ENCODE peak calls at places on chromosomes 13 and 19, in ten cellular contexts. B is OCI-LY7; N is ELF-1; S is HT1080; H is stimulated activated CD4-positive, alpha-beta T cell treated with anti-CD3 and anti-CD28 coated beads, Interleukin-12 subunit alpha, Interleukin-12 subunit beta, amount 100 ng/mL, for 24 hours; L is cardiac muscle cell; P is stimulated activated CD8-positive, alpha-beta memory T cell treated with anti-CD3 and anti-CD28 coated beads, Interleukin-2, amount 100 ng/mL, for 1 hour; T is NCI-H1694; V is AG08396; Z is GM12865. Y is an unnamed sample.

GRCh38 chr13:113637262-113638160 is 20.5 kb downstream of the ATP4B start:
- DNase-seq in Z (no peak), T (no peak), N (no peak), B (no peak), P (no peak), L (no peak), S (no peak), V (no peak), H (no peak), Y (no peak)

GRCh38 chr13:24251525-24251924 is 57.9 kb upstream of the C1QTNF9 start:
- DNase-seq in V (no peak), Z (peak), N (no peak), B (no peak), H (peak), S (no peak), P (peak), L (no peak), T (no peak), Y (no peak)

GRCh38 chr13:24842533-24843278 is 78.7 kb downstream of the RNF17 start:
- DNase-seq in B (no peak), H (no peak), Z (no peak), P (no peak), N (no peak), T (no peak), V (peak), L (no peak), S (peak), Y (no peak)

GRCh38 chr19:17125728-17126677 is 50.4 kb downstream of the MYO9B start:
- DNase-seq in N (no peak), S (no peak), L (no peak), V (peak), Z (peak), H (peak), B (peak), P (peak), T (peak), Y (no peak)

GRCh38 chr19:45637890-45638667 is 1.1 kb downstream of the EML2 start:
- DNase-seq in V (peak), T (no peak), N (peak), B (no peak), L (no peak), P (no peak), S (peak), Z (no peak), H (no peak), Y (no peak)

GRCh38 chr13:33751151-33751550 is 66.8 kb upstream of the RFC3 start:
- DNase-seq in P (no peak), H (no peak), S (no peak), T (no peak), L (no peak), Z (no peak), B (no peak), N (no peak), V (peak), Y (no peak)

GRCh38 chr13:26971990-26972888 is 199.4 kb downstream of the USP12 start:
- DNase-seq in B (peak), V (no peak), Z (peak), H (peak), N (peak), S (peak), T (peak), L (peak), P (no peak), Y (peak)

GRCh38 chr13:32267836-32268439 is 47.2 kb downstream of the ZAR1L start:
- DNase-seq in H (peak), L (no peak), S (no peak), V (no peak), P (peak), Z (peak), N (peak), T (no peak), B (peak), Y (peak)

GRCh38 chr19:33420821-33421220 is 47.3 kb downstream of the CEBPG start:
- DNase-seq in H (no peak), L (no peak), V (no peak), T (no peak), Z (no peak), P (no peak), B (no peak), S (no peak), N (no peak), Y (no peak)

GRCh38 chr13:92390217-92390616 is 836.4 kb upstream of the GPC6 start:
- DNase-seq in B (no peak), Z (no peak), L (no peak), S (no peak), P (no peak), H (no peak), T (no peak), V (no peak), N (no peak), Y (peak)

GRCh38 chr13:61406275-61406674 is 9.4 kb downstream of the PCDH20 start:
- DNase-seq in L (no peak), H (no peak), N (no peak), T (no peak), V (no peak), B (no peak), P (no peak), Z (no peak), S (peak), Y (no peak)

GRCh38 chr13:22757530-22758120 is 423.2 kb upstream of the SGCG start:
- DNase-seq in L (peak), T (no peak), N (no peak), B (no peak), P (no peak), V (peak), S (no peak), H (no peak), Z (no peak), Y (peak)

GRCh38 chr19:51602189-51602854 is 27.9 kb downstream of the SIGLEC5 start:
- DNase-seq in N (no peak), V (no peak), L (no peak), H (no peak), B (no peak), P (no peak), Z (peak), T (no peak), S (no peak), Y (no peak)

GRCh38 chr19:8545743-8546142 is 31.5 kb downstream of the MYO1F start:
- DNase-seq in P (no peak), B (no peak), Z (no peak), T (no peak), N (no peak), H (no peak), S (no peak), L (no peak), V (no peak), Y (no peak)

GRCh38 chr13:33229446-33230177 is 55.9 kb downstream of the STARD13 start:
- DNase-seq in P (no peak), S (no peak), H (no peak), L (no peak), V (no peak), T (no peak), B (no peak), Z (no peak), N (peak), Y (peak)

Y was measured in NCI-H526 treated with DMSO at 0.1 percent for 48 hours.